ENCODE peak calls at places on chromosomes 5 and 9, in eight cellular contexts. G is CD8-positive, alpha-beta memory T cell; C is dorsolateral prefrontal cortex; R is CD8-positive, alpha-beta T cell; K is mammary epithelial cell; F is stomach; V is H7; P is endothelial cell of umbilical vein. S is an unnamed sample.
A peak's percentile ranks its signal among the peaks of the same experiment; 100 is the strongest.

GRCh38 chr5:172452398-172453205 is 1.7 kb downstream of the SH3PXD2B start:
- DNase-seq in K (peak; percentile 56), V (no peak), R (no peak), P (peak; percentile 90), G (no peak), C (no peak), F (peak; percentile 31), S (no peak)

GRCh38 chr5:139543423-139543991 is 17.6 kb upstream of the UBE2D2 start:
- DNase-seq in C (peak; percentile 49), G (peak; percentile 4), K (no peak), R (peak; percentile 56), F (peak; percentile 55), P (peak; percentile 66), V (peak; percentile 93), S (no peak)

GRCh38 chr5:161190778-161191177 is 338.8 kb upstream of the ATP10B start:
- DNase-seq in R (no peak), P (no peak), C (no peak), F (no peak), G (no peak), V (no peak), K (no peak), S (no peak)

GRCh38 chr5:32405502-32405901 is 39.0 kb downstream of the ZFR start:
- DNase-seq in K (no peak), C (no peak), P (no peak), R (no peak), G (no peak), V (no peak), F (no peak), S (no peak)

GRCh38 chr5:175444060-175444904 is at the start of gene DRD1:
- DNase-seq in F (peak; percentile 57), K (peak; percentile 25), V (peak; percentile 93), R (peak; percentile 51), P (peak; percentile 20), G (peak; percentile 20), C (peak; percentile 47), S (no peak)

GRCh38 chr5:172699999-172700685 is 59.1 kb downstream of the NEURL1B start:
- DNase-seq in C (no peak), P (no peak), R (no peak), G (no peak), V (peak; percentile 85), F (no peak), K (no peak), S (no peak)

GRCh38 chr9:136942112-136942880 is 2.2 kb downstream of the FBXW5 start:
- DNase-seq in P (no peak), V (peak; percentile 64), C (no peak), R (no peak), F (no peak), K (no peak), G (no peak), S (no peak)

GRCh38 chr9:72150653-72151052 is 1.4 kb downstream of the GDA start:
- DNase-seq in C (no peak), R (no peak), G (no peak), K (no peak), F (no peak), P (no peak), V (no peak), S (no peak)

GRCh38 chr9:119701651-119702050 is 332.4 kb upstream of the BRINP1 start:
- DNase-seq in K (no peak), R (no peak), P (no peak), V (no peak), F (no peak), C (no peak), G (no peak), S (no peak)

GRCh38 chr5:89283758-89284493 is 400.9 kb upstream of the MEF2C start:
- DNase-seq in V (peak; percentile 0), G (no peak), P (no peak), C (no peak), R (no peak), F (no peak), K (no peak), S (no peak)

GRCh38 chr5:107831612-107832395 is 161.1 kb upstream of the EFNA5 start:
- DNase-seq in C (no peak), R (no peak), V (no peak), K (no peak), F (no peak), P (no peak), G (no peak), S (peak; percentile 15)

GRCh38 chr9:74783408-74783807 is 104.3 kb downstream of the TRPM6 start:
- DNase-seq in F (no peak), C (no peak), G (no peak), V (no peak), R (no peak), K (peak; percentile 58), P (no peak), S (no peak)

GRCh38 chr5:134110382-134110781 is 4.1 kb upstream of the TCF7 start:
- DNase-seq in R (peak; percentile 17), F (no peak), P (no peak), V (peak; percentile 71), K (peak; percentile 90), G (no peak), C (no peak), S (no peak)
- H3K4me3 ChIP-seq in R (peak overlapping the region; percentile 21), F (no peak overlapping the region), P (no peak overlapping the region), V (no peak overlapping the region), K (no peak overlapping the region), G (no peak overlapping the region), C (no peak overlapping the region), S (no peak overlapping the region)

DNA sequence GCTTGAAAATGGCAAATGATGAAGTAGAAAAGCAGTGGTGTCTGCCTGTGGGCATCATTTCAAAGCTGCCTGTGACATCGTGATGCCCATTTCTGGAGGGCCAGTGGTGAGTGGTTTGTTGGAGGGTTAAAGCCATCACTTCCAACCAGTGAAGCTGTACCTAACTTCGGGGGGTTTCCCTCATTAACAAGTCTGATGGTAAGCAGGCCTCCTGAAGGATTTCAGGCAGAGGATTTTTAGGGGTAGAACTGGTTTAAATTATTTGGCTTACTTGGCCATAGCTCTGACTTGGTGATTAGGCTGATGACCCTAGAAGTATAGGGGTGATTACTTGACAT is 10.7 kb downstream of the TNFAIP8 start:
- DNase-seq in R (no peak), V (no peak), K (no peak), P (no peak), C (no peak), G (no peak), F (no peak), S (no peak)
- H3K4me3 ChIP-seq in R (no peak overlapping the region), V (no peak overlapping the region), K (no peak overlapping the region), P (no peak overlapping the region), C (no peak overlapping the region), G (no peak overlapping the region), F (no peak overlapping the region), S (no peak overlapping the region)

GRCh38 chr5:95631991-95632675 is 12.2 kb downstream of the GPR150 start:
- DNase-seq in K (peak; percentile 54), V (no peak), G (peak; percentile 24), C (no peak), P (peak; percentile 68), R (peak; percentile 64), F (no peak), S (no peak)

GRCh38 chr5:95631265-95631957 is 11.5 kb downstream of the GPR150 start:
- DNase-seq in K (peak; percentile 64), G (no peak), R (no peak), C (no peak), V (no peak), P (peak; percentile 64), F (no peak), S (no peak)

GRCh38 chr5:95628933-95629332 is 9.0 kb downstream of the GPR150 start:
- DNase-seq in K (no peak), R (no peak), C (no peak), F (no peak), V (no peak), P (no peak), G (no peak), S (no peak)

GRCh38 chr5:95628154-95628810 is 8.4 kb downstream of the GPR150 start:
- DNase-seq in V (no peak), G (no peak), R (no peak), C (no peak), P (no peak), F (no peak), K (no peak), S (no peak)

DNA sequence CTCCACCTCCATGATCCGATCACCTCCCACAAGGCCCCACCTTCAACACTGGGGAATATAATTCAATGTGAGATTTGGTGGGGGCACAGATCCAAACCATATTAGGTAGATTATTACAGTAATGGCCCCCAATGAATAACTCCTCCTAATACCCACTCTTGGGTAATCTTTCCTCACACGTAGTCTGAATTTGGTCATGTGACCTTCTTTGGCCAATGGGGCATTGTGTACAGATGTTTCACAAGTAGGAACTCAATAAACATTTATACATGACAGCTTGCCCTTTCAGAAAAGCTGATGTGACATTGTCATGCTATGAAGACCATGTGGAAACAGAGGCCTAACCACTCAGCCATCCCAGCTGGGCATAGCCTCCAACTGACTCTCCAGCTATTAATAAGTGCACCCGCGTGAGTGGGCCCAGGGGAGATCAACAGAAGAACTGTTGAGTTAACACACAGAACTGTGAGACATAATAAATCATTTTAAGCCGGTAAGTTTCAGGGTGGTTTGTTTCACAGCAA is 10.6 kb downstream of the GPR150 start:
- DNase-seq in K (no peak), C (no peak), P (no peak), G (no peak), V (no peak), R (no peak), F (no peak), S (no peak)
- H3K4me3 ChIP-seq in K (no peak overlapping the region), C (no peak overlapping the region), P (no peak overlapping the region), G (peak overlapping the region; percentile 16), V (no peak overlapping the region), R (no peak overlapping the region), F (no peak overlapping the region), S (no peak overlapping the region)

GRCh38 chr5:113293068-113293571 is 141.7 kb downstream of the TSSK1B start:
- DNase-seq in F (no peak), C (no peak), R (no peak), V (peak; percentile 67), P (peak; percentile 64), K (no peak), G (no peak), S (no peak)

GRCh38 chr5:113293613-113294340 is 141.0 kb downstream of the TSSK1B start:
- DNase-seq in P (peak; percentile 72), R (peak; percentile 11), C (no peak), G (no peak), K (peak; percentile 59), F (no peak), V (peak; percentile 32), S (no peak)

GRCh38 chr5:113295111-113295539 is 139.7 kb downstream of the TSSK1B start:
- DNase-seq in F (no peak), C (no peak), K (no peak), P (no peak), V (peak; percentile 14), G (no peak), R (no peak), S (no peak)

GRCh38 chr5:113294341-113295110 is 140.3 kb downstream of the TSSK1B start:
- DNase-seq in P (peak; percentile 92), V (peak; percentile 87), G (peak; percentile 53), F (peak; percentile 77), R (peak; percentile 76), C (peak; percentile 52), K (peak; percentile 79), S (peak; percentile 6)

DNA sequence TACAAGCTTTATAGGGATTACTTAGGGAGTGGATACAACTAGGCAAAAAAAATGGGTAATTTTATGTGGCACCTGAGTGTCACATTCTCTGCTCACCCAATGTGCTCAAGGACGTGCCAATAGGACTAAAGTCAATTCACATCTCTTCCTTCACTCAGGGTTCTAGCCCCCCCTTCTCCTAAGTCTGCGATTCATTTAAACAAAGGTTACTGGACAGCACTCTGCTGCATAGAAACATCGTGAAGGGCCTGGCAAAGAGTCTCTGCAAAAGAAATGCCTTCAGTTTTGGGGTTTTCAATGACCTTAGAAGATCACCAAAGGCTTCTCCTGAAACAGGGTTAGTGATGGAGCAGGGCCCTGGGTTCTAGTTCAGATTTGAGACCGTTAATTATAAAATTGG is 142.3 kb downstream of the TSSK1B start:
- DNase-seq in K (no peak), V (no peak), G (no peak), P (peak; percentile 68), R (no peak), F (no peak), C (no peak), S (no peak)
- H3K4me3 ChIP-seq in K (peak overlapping the region; percentile 64), V (peak overlapping the region; percentile 67), G (no peak overlapping the region), P (peak overlapping the region; percentile 52), R (no peak overlapping the region), F (peak overlapping the region; percentile 68), C (peak overlapping the region; percentile 72), S (no peak overlapping the region)